ENCODE peak calls at places on chromosomes 5 and 9, in six cellular contexts. H is BJ, O is A673, C is HCT116, J is LNCaP clone FGC, V is body of pancreas. W is an unnamed sample.
A peak's percentile ranks its signal among the peaks of the same experiment; 100 is the strongest.

GRCh38 chr9:126424511-126424910 is 97.9 kb downstream of the MVB12B start:
- DNase-seq in H (no peak), O (no peak), C (no peak), J (no peak), V (no peak), W (no peak)

GRCh38 chr9:100364013-100364412 is 11.3 kb upstream of the TEX10 start:
- DNase-seq in H (no peak), O (no peak), C (no peak), J (no peak), V (no peak), W (no peak)

GRCh38 chr5:179327026-179327735 is 18.1 kb downstream of the ADAMTS2 start:
- DNase-seq in H (no peak), O (no peak), C (no peak), J (no peak), V (no peak), W (no peak)

GRCh38 chr5:1285141-1285540 is 9.7 kb downstream of the TERT start:
- DNase-seq in H (no peak), O (no peak), C (no peak), J (no peak), V (no peak), W (no peak)

GRCh38 chr9:98101868-98102273 is 17.2 kb downstream of the TRIM14 start:
- DNase-seq in H (no peak), O (no peak), C (no peak), J (no peak), V (no peak), W (no peak)

GRCh38 chr5:177015156-177015555 is 7.3 kb upstream of the ZNF346 start:
- DNase-seq in H (no peak), O (no peak), C (no peak), J (no peak), V (no peak), W (no peak)

GRCh38 chr9:15735083-15735974 is 182.5 kb downstream of the CCDC171 start:
- DNase-seq in H (peak; percentile 88), O (peak; percentile 34), C (no peak), J (peak; percentile 19), V (no peak), W (peak; percentile 89)

GRCh38 chr9:21070171-21070571 is 7.6 kb downstream of the IFNB1 start:
- DNase-seq in H (peak; percentile 84), O (peak; percentile 52), C (peak; percentile 16), J (peak; percentile 48), V (peak; percentile 12), W (peak; percentile 85)

GRCh38 chr9:137127301-137128157 is 11.4 kb upstream of the GRIN1 start:
- DNase-seq in H (no peak), O (no peak), C (no peak), J (no peak), V (peak; percentile 77), W (no peak)

GRCh38 chr9:121645853-121646807 is 5.3 kb upstream of the DAB2IP start:
- DNase-seq in H (no peak), O (no peak), C (no peak), J (no peak), V (no peak), W (no peak)

GRCh38 chr5:143405063-143405746 is 1.7 kb upstream of the NR3C1 start:
- DNase-seq in H (no peak), O (peak; percentile 91), C (no peak), J (no peak), V (peak; percentile 85), W (no peak)

GRCh38 chr5:37777472-37778135 is 62.2 kb downstream of the GDNF start:
- DNase-seq in H (peak; percentile 96), O (no peak), C (no peak), J (no peak), V (no peak), W (no peak)

GRCh38 chr5:169567079-169567478 is 16.5 kb upstream of the SPDL1 start:
- DNase-seq in H (no peak), O (peak; percentile 15), C (no peak), J (no peak), V (no peak), W (no peak)

GRCh38 chr9:87771251-87772006 is 45.5 kb downstream of the CTSL start:
- DNase-seq in H (no peak), O (no peak), C (no peak), J (no peak), V (no peak), W (no peak)

GRCh38 chr9:86202338-86202882 is 57.0 kb downstream of the C9orf153 start:
- DNase-seq in H (no peak), O (peak; percentile 61), C (peak; percentile 27), J (peak; percentile 34), V (peak; percentile 25), W (peak; percentile 17)

GRCh38 chr5:76314643-76315042 is 88.4 kb upstream of the IQGAP2 start:
- DNase-seq in H (no peak), O (no peak), C (no peak), J (no peak), V (no peak), W (no peak)

GRCh38 chr9:33161011-33161588 is 6.0 kb downstream of the B4GALT1 start:
- DNase-seq in H (peak; percentile 97), O (peak; percentile 85), C (peak; percentile 88), J (peak; percentile 41), V (peak; percentile 38), W (peak; percentile 92)

GRCh38 chr5:179827684-179828083 is 7.0 kb downstream of the SQSTM1 start:
- DNase-seq in H (no peak), O (peak; percentile 33), C (no peak), J (no peak), V (no peak), W (no peak)

GRCh38 chr5:126499742-126500396 is 76.7 kb downstream of the GRAMD2B start:
- DNase-seq in H (no peak), O (peak; percentile 56), C (peak; percentile 24), J (no peak), V (no peak), W (no peak)

GRCh38 chr5:90020575-90021535 is 388.7 kb downstream of the CETN3 start:
- DNase-seq in H (no peak), O (peak; percentile 40), C (peak; percentile 51), J (no peak), V (no peak), W (peak; percentile 5)

GRCh38 chr9:30943446-30944232 is 1440.8 kb upstream of the ACO1 start:
- DNase-seq in H (no peak), O (no peak), C (no peak), J (no peak), V (no peak), W (no peak)

GRCh38 chr5:55052383-55052931 is 28.4 kb downstream of the GZMK start:
- DNase-seq in H (no peak), O (no peak), C (no peak), J (no peak), V (no peak), W (no peak)

DNA sequence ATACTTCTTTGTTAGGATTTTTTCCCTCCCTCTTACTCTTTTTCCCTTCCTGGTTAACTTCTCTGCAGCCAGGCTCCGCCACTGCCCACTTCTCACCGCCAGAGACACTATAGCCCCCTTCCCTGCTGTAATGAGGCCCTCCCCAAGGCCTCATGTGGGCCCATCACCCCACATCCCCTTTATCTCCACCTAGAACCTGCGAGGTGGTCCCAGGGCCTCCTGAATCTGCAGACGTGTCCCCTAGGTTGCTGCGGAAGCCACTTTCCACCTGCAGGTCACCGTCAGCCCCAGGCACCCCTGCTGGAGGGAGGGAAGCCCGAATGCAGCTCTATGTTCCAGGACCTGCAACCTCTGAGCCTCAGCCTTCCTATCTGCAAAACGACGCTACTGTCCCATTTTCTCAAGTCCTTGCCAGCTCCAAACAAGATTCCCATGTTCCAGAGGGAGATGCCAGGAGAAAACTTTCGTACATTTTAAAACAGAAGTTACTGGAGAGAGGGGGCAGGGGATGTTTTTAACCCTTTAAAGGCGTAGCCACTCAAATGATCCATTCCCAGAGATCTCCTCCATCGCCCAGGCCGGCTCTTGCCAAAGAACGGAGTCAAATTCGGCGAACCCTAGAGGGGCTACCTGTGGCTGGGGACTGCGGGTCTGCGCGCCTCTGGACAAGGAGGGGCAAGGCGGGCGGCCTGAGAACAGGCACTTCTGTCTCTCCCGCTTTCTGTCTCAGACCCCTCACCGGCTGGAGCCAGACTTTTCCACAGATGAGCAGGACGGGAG is 929 bp downstream of the SH3PXD2B start:
- DNase-seq in H (peak; percentile 22), O (peak; percentile 71), C (peak; percentile 24), J (no peak), V (no peak), W (no peak)
- TF ChIP-seq CTCF in H (peak; percentile 76), O (peak; percentile 56), C (peak; percentile 44), J (no peak), V (peak; percentile 51), W (peak; percentile 66)

DNA sequence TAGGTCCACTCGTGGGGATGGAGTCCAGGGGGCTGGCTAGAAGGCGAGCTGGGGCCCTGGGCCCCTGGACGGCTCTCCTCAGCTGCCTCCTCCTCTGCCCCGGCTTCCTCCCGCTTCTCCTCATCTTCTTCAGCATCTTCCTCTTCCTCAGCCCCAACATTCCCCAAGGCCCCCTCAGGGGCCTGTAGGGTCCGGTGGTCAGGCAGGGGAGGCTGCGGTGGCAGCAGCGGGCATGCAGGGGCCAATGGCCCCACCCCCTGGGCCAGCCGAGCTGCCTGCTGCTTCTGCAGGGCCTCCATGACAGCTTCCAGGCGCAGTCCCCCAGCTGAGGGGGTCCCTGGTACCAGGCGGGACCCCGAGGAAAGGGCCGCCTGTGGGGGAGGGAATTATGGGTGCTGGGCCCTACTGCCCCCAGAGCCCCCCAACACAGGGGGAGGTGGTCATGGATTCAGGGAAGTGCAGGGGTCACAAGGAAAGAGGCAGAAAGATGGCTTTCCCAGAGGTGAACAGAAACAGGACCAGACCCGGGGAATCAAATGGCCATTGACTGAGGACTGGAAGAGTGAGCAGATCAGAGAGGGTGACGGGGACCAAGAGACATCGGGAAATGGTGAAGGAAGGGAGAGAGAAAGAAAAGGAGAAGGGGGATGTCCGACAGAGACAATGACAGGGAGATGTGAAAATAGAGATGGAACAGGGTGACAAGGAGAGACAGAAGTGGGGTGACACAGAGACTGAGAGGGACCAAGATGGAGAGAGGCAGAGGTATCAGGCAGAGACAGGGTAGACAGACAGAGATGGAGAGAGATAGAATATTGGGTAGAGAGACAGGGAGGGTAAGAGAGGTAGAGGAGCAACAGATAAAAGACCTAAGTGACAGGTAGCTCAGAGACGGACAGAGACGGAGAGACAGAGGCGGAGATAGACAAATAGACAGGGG is 880 bp downstream of the ARID3C start:
- DNase-seq in H (no peak), O (no peak), C (no peak), J (no peak), V (no peak), W (no peak)
- H3K4me3 ChIP-seq in H (no peak overlapping the region), O (no peak overlapping the region), C (peak overlapping the region; percentile 49), J (peak overlapping the region; percentile 38), V (no peak overlapping the region), W (no peak overlapping the region)

GRCh38 chr5:56269216-56269927 is 36.2 kb upstream of the ANKRD55 start:
- DNase-seq in H (no peak), O (peak; percentile 54), C (peak; percentile 12), J (no peak), V (no peak), W (no peak)

GRCh38 chr5:56262269-56262668 is 29.1 kb upstream of the ANKRD55 start:
- DNase-seq in H (no peak), O (no peak), C (no peak), J (no peak), V (no peak), W (no peak)

GRCh38 chr5:56259002-56259511 is 25.9 kb upstream of the ANKRD55 start:
- DNase-seq in H (peak; percentile 96), O (no peak), C (no peak), J (no peak), V (no peak), W (peak; percentile 87)

GRCh38 chr5:56270058-56270457 is 36.9 kb upstream of the ANKRD55 start:
- DNase-seq in H (no peak), O (no peak), C (no peak), J (no peak), V (no peak), W (no peak)

GRCh38 chr5:56264417-56265025 is 31.4 kb upstream of the ANKRD55 start:
- DNase-seq in H (no peak), O (peak; percentile 70), C (peak; percentile 61), J (no peak), V (peak; percentile 48), W (no peak)
- TF ChIP-seq CTCF in H (peak; percentile 46), O (peak; percentile 75), C (peak; percentile 86), J (peak; percentile 82), V (peak; percentile 64), W (peak; percentile 58)

GRCh38 chr5:136014049-136014516 is 14.7 kb upstream of the TGFBI start:
- DNase-seq in H (no peak), O (no peak), C (no peak), J (no peak), V (no peak), W (no peak)
- H3K4me3 ChIP-seq in H (no peak overlapping the region), O (no peak overlapping the region), C (no peak overlapping the region), J (no peak overlapping the region), V (no peak overlapping the region), W (no peak overlapping the region)

W was measured in AG09309.